ENCODE peak calls at places on chromosome 9, in four cellular contexts. E, X, T and J are unnamed samples.

GRCh38 chr9:89999176-89999533 is 394.3 kb downstream of the GADD45G start:
- DNase-seq in T (no peak), E (no peak), X (no peak), J (no peak)

GRCh38 chr9:29422445-29422844 is 1849.2 kb upstream of the C9orf72 start:
- DNase-seq in E (no peak), X (no peak), T (no peak), J (no peak)

GRCh38 chr9:79663299-79663698 is 91.5 kb downstream of the TLE4 start:
- DNase-seq in T (no peak), X (no peak), E (no peak), J (peak; percentile 51)

GRCh38 chr9:7479300-7479699 is 320.3 kb downstream of the DMAC1 start:
- DNase-seq in T (no peak), E (no peak), X (peak; percentile 3), J (no peak)

GRCh38 chr9:74556685-74557084 is 59.5 kb downstream of the RORB start:
- DNase-seq in E (no peak), X (no peak), T (no peak), J (no peak)

GRCh38 chr9:98101868-98102273 is 17.2 kb downstream of the TRIM14 start:
- DNase-seq in E (no peak), X (no peak), T (no peak), J (no peak)

GRCh38 chr9:116594552-116594951 is 92.6 kb upstream of the TRIM32 start:
- DNase-seq in T (peak; percentile 79), E (no peak), X (peak; percentile 40), J (peak; percentile 94)

GRCh38 chr9:133472277-133472645 is 6.6 kb downstream of the SLC2A6 start:
- DNase-seq in T (no peak), E (no peak), X (no peak), J (no peak)

GRCh38 chr9:32427111-32427873 is 42.8 kb downstream of the ACO1 start:
- DNase-seq in X (no peak), E (no peak), T (peak; percentile 41), J (no peak)

GRCh38 chr9:107569171-107569570 is 79.6 kb upstream of the KLF4 start:
- DNase-seq in X (no peak), T (no peak), E (no peak), J (no peak)

GRCh38 chr9:5896863-5897262 is 6.2 kb downstream of the MLANA start:
- DNase-seq in X (no peak), E (no peak), T (no peak), J (no peak)

GRCh38 chr9:135461936-135462335 is 17.6 kb upstream of the PPP1R26 start:
- DNase-seq in E (no peak), T (no peak), X (no peak), J (no peak)

GRCh38 chr9:69122086-69122390 is 52.0 kb upstream of the TJP2 start:
- DNase-seq in E (peak; percentile 92), T (peak; percentile 68), X (peak; percentile 20), J (peak; percentile 49)

GRCh38 chr9:35616681-35617459 is 1.3 kb downstream of the CD72 start:
- DNase-seq in T (peak; percentile 55), E (peak; percentile 92), X (no peak), J (peak; percentile 50)

GRCh38 chr9:128800061-128800460 is 13.0 kb downstream of the TBC1D13 start:
- DNase-seq in X (no peak), E (no peak), T (no peak), J (no peak)

GRCh38 chr9:89362647-89363310 is 44.5 kb downstream of the SECISBP2 start:
- DNase-seq in T (no peak), E (peak; percentile 78), X (no peak), J (no peak)

GRCh38 chr9:27422435-27422834 is 101.7 kb upstream of the IFNK start:
- DNase-seq in T (no peak), X (no peak), E (no peak), J (no peak)

GRCh38 chr9:76912631-76913275 is 6.8 kb upstream of the PRUNE2 start:
- DNase-seq in X (no peak), T (peak; percentile 63), E (no peak), J (peak; percentile 65)

GRCh38 chr9:133880136-133880535 is 112.0 kb downstream of the VAV2 start:
- DNase-seq in X (no peak), E (no peak), T (no peak), J (no peak)

GRCh38 chr9:120616961-120617636 is 37.1 kb upstream of the CDK5RAP2 start:
- DNase-seq in X (no peak), E (no peak), T (no peak), J (peak; percentile 35)

GRCh38 chr9:133973111-133973790 is 18.9 kb downstream of the VAV2 start:
- DNase-seq in E (no peak), T (no peak), X (no peak), J (no peak)

GRCh38 chr9:32010322-32010721 is 374.1 kb upstream of the ACO1 start:
- DNase-seq in E (no peak), X (no peak), T (no peak), J (no peak)

GRCh38 chr9:122126340-122127333 is 32.9 kb downstream of the NDUFA8 start:
- DNase-seq in X (no peak), E (no peak), T (peak; percentile 37), J (peak; percentile 66)
- TF ChIP-seq CTCF in X (no peak), E (no peak), T (no peak), J (peak; percentile 14)

GRCh38 chr9:122076117-122076516 is 17.0 kb downstream of the TTLL11 start:
- DNase-seq in T (no peak), X (no peak), E (no peak), J (no peak)
- H3K4me3 ChIP-seq in T (no peak overlapping the region), X (no peak overlapping the region), E (no peak overlapping the region), J (no peak overlapping the region)

DNA sequence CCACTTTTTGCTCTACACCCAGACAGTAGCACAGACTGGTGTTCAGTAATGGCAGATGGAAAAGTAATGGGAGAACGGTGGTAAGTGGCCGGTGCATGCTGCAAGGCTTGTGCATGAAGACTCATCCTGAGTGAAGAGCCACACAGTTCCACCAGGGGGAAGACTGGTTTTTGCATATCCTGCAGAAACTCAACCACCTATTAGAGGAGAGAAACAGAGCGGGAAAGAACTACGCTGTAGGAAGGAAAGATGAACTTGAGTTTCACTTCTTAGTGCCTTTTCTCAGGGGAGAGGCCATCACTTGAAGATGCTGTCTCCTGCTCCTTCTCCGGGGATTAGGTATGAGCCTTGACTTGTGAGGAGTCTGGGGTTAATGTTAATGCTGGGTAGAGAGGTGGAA is 9.4 kb upstream of the PRSS3 start:
- DNase-seq in X (peak; percentile 56), E (no peak), T (peak; percentile 33), J (peak; percentile 38)
- TF ChIP-seq CTCF in X (no peak), E (no peak), T (peak; percentile 28), J (peak; percentile 50)

GRCh38 chr9:126309427-126310179 is 17.0 kb upstream of the MVB12B start:
- DNase-seq in X (no peak), T (no peak), E (peak; percentile 61), J (no peak)
- H3K4me3 ChIP-seq in X (no peak overlapping the region), T (no peak overlapping the region), E (no peak overlapping the region), J (no peak overlapping the region)

GRCh38 chr9:34554211-34555001 is 31.6 kb upstream of the ENHO start:
- DNase-seq in E (no peak), X (no peak), T (no peak), J (no peak)

GRCh38 chr9:34551751-34552605 is 29.2 kb upstream of the ENHO start:
- DNase-seq in X (no peak), T (no peak), E (peak; percentile 80), J (no peak)

GRCh38 chr9:34553511-34554021 is 30.8 kb upstream of the ENHO start:
- DNase-seq in X (no peak), T (no peak), E (no peak), J (no peak)

GRCh38 chr9:34552606-34552981 is 29.8 kb upstream of the ENHO start:
- DNase-seq in X (no peak), T (no peak), E (no peak), J (no peak)

GRCh38 chr9:34552986-34553385 is 30.2 kb upstream of the ENHO start:
- DNase-seq in T (no peak), X (no peak), E (peak; percentile 57), J (no peak)
- TF ChIP-seq CTCF in T (no peak), X (no peak), E (no peak), J (no peak)